ENCODE peak calls at places on chromosomes 16 and 17, in five cellular contexts. H is BE2C, G is AG09319, K is Calu3, E is GM13976. T is an unnamed sample.
A peak's percentile ranks its signal among the peaks of the same experiment; 100 is the strongest.

GRCh38 chr17:57672205-57672632 is 72.9 kb downstream of the CCDC182 start:
- DNase-seq in H (no peak), E (no peak), G (peak; percentile 4), K (no peak), T (no peak)

GRCh38 chr17:16926591-16927451 is 45.1 kb downstream of the TNFRSF13B start:
- DNase-seq in H (no peak), K (no peak), G (no peak), E (no peak), T (no peak)

GRCh38 chr17:29195465-29196081 is 15.4 kb upstream of the MYO18A start:
- DNase-seq in G (no peak), H (no peak), K (no peak), E (peak; percentile 69), T (no peak)

GRCh38 chr16:12625068-12625467 is 178.6 kb downstream of the CPPED1 start:
- DNase-seq in G (no peak), E (no peak), K (no peak), H (no peak), T (no peak)

GRCh38 chr16:81266680-81267095 is 28.2 kb downstream of the BCO1 start:
- DNase-seq in G (no peak), E (no peak), K (peak; percentile 55), H (peak; percentile 24), T (no peak)

GRCh38 chr16:19809121-19809635 is 75.5 kb downstream of the GPRC5B start:
- DNase-seq in H (no peak), E (no peak), G (no peak), K (peak; percentile 84), T (no peak)

GRCh38 chr17:39063681-39064069 is 87.8 kb downstream of the PLXDC1 start:
- DNase-seq in E (no peak), H (no peak), K (no peak), G (no peak), T (no peak)

GRCh38 chr17:61157246-61157887 is 242.3 kb upstream of the TBX2 start:
- DNase-seq in H (peak; percentile 73), E (no peak), G (peak; percentile 61), K (no peak), T (no peak)

GRCh38 chr16:14415291-14415690 is 214.8 kb downstream of the PARN start:
- DNase-seq in H (no peak), K (no peak), G (no peak), E (no peak), T (no peak)

GRCh38 chr17:4932756-4933155 is 679 bp downstream of the GP1BA start:
- DNase-seq in K (no peak), E (no peak), H (no peak), G (no peak), T (no peak)

GRCh38 chr17:4935650-4936049 is 3.6 kb downstream of the GP1BA start:
- DNase-seq in E (no peak), K (no peak), G (no peak), H (no peak), T (no peak)

GRCh38 chr17:4933646-4934045 is 1.6 kb downstream of the GP1BA start:
- DNase-seq in G (no peak), K (no peak), E (no peak), H (no peak), T (no peak)

GRCh38 chr17:4936436-4936835 is 3.4 kb downstream of the SLC25A11 start:
- DNase-seq in K (no peak), H (no peak), E (no peak), G (no peak), T (no peak)

GRCh38 chr17:4934173-4934979 is 2.3 kb downstream of the GP1BA start:
- DNase-seq in E (peak; percentile 58), K (peak; percentile 67), G (no peak), H (peak; percentile 37), T (peak; percentile 52)
- TF ChIP-seq CTCF in E (peak; percentile 29), K (no peak), G (peak; percentile 28), H (peak; percentile 41), T (no peak)

DNA sequence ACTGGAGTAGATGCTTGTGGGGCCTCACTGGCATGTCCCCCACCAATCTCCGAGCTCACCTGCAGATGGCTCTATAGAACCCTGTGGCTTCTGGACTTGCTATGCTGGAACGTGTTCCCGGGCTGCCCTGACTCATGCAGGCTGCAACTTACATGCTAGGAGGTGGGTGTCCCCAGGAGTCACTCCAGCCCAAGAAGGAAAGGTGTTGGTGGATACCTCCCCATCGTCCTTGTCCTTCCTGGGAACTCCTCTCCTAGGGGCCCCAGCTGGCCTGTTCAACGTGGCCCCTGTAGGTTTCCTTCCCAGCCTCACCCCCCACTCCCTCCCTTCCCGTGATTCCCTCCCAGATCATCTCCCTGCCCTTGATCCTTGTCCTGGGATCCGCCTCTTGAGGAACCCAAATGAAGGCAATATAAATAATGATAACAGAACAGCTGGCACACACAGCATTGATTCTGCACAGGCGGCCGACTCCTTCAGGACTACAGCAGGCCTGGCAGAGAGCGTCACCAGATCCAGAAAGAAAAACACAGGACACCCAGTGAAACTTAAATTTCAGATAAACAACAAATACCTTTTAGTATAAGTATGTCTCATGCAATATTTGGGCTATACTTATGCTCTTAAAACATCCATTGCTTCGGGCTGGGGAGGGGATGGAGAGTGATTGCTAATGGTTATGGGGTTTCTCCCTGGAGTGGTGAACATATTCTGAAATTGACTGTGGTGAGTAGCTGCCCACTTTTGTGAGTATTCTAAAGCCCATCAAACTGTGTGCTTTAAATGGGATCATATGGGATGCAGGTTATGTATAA is 221.1 kb upstream of the GSE1 start:
- DNase-seq in K (no peak), G (no peak), E (no peak), H (peak; percentile 7), T (no peak)
- TF ChIP-seq CTCF in K (no peak), G (no peak), E (no peak), H (no peak), T (no peak)

DNA sequence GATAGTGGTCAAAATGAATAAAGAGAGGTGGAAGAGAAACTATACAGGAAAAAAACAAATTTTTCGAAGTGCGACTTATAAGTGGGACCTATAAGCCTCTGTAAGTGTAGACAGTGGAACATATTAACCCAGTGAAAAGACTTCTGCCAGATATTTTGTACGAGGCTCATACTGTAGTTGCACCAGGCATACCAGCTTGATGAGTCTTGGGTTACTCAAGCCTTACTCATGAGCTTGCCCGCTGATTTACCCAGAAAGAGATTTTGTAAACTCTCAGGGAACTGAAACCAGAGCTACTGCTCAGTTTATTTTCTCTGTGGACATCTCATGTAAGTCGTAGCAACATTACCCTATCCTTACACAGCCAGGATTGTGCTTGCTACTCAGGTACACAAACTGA is 708.0 kb upstream of the SOX9 start:
- DNase-seq in G (peak; percentile 89), E (no peak), K (peak; percentile 55), H (no peak), T (no peak)
- TF ChIP-seq CTCF in G (no peak), E (no peak), K (no peak), H (no peak), T (no peak)

DNA sequence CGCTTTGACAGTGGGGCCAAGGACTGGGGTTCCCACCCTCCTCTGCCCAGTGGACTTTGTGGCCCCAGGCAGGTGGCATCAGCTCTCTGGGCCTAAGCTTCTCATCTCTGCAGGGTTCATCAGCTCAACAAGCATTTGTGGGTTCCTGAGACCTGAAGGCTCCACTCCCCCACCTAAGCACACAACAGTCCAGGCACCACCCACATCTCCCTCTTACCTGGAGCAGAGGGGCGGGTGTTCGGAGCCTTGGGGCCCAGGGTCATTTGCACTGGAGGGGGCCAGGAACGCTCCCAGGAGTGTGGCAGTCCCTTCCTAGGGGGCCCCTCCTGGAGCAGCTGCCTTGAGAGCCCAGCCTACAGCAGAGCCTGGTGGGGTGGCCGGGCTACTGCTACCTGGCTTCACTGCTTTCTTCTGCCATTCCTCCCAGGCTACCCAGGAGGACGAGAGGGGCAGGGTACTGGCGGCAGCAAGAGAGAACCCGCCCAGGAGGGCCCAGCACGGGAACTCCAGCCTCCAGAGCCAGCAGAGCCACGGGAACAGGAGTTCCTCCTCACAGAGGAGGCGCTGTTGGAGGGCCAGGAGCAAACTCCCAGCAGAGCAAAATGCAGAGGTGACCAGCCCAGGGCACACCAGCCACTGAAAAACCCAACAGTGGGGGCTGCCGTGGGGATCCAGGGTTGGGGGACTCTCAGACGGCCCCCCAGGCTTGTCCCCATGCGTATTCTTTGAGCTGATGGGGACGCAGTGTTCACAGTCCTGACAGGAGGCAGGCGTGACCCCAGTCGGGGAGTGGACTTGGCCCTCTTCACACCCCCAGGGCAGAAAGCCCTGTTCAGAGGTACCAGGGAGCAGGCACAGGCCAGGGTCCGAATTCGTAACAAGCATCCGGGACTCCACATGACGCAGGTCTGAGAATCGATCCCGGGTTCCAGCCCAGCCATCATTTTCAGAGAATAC is 35.1 kb upstream of the SLC38A10 start:
- DNase-seq in K (peak; percentile 72), H (peak; percentile 70), E (no peak), G (no peak), T (no peak)
- TF ChIP-seq CTCF in K (no peak), H (peak; percentile 49), E (no peak), G (no peak), T (no peak)